ENCODE peak calls at places on chromosomes 7 and 10, in four cellular contexts. B is HCT116, M is K562, T is HepG2. L is an unnamed sample.

GRCh38 chr10:111117528-111118277 is 40.9 kb downstream of the ADRA2A start:
- DNase-seq in T (no peak), B (no peak), M (no peak), L (no peak)

GRCh38 chr10:50275650-50276235 is 24.4 kb upstream of the ASAH2 start:
- DNase-seq in T (peak; percentile 20), B (no peak), M (peak; percentile 83), L (peak; percentile 13)

GRCh38 chr7:155857141-155857540 is 44.9 kb upstream of the SHH start:
- DNase-seq in B (no peak), T (no peak), M (no peak), L (no peak)

GRCh38 chr10:65294329-65294728 is 1631.5 kb upstream of the LRRTM3 start:
- DNase-seq in B (no peak), T (no peak), M (no peak), L (no peak)

GRCh38 chr10:57905866-57906265 is 361.8 kb downstream of the IPMK start:
- DNase-seq in M (no peak), B (no peak), T (no peak), L (no peak)

GRCh38 chr7:3191545-3191944 is 109.5 kb upstream of the SDK1 start:
- DNase-seq in B (no peak), M (no peak), T (no peak), L (no peak)

GRCh38 chr10:30430544-30431298 is 3.3 kb upstream of the MAP3K8 start:
- DNase-seq in M (no peak), B (no peak), T (no peak), L (no peak)

GRCh38 chr10:127577376-127577775 is 28.3 kb downstream of the NPS start:
- DNase-seq in M (no peak), B (no peak), T (no peak), L (no peak)

GRCh38 chr10:70352401-70353097 is 29.9 kb downstream of the LRRC20 start:
- DNase-seq in T (peak; percentile 95), B (no peak), M (no peak), L (no peak)

GRCh38 chr7:71244023-71244422 is 112.1 kb downstream of the GALNT17 start:
- DNase-seq in T (no peak), B (no peak), M (no peak), L (no peak)

GRCh38 chr10:70144372-70145110 is 2.0 kb downstream of the TYSND1 start:
- DNase-seq in T (no peak), B (no peak), M (no peak), L (no peak)

GRCh38 chr7:24755541-24756416 is 1.5 kb downstream of the GSDME start:
- DNase-seq in T (peak; percentile 80), B (no peak), M (no peak), L (no peak)

GRCh38 chr10:58782876-58783859 is 270.5 kb downstream of the BICC1 start:
- DNase-seq in T (no peak), B (no peak), M (no peak), L (no peak)

GRCh38 chr7:107023522-107024149 is 20.9 kb upstream of the PRKAR2B start:
- DNase-seq in M (no peak), B (no peak), T (no peak), L (no peak)

GRCh38 chr7:55018361-55019328 is at the start of gene EGFR:
- DNase-seq in T (no peak), M (no peak), B (peak; percentile 40), L (no peak)

GRCh38 chr10:113458944-113459343 is 93.9 kb upstream of the HABP2 start:
- DNase-seq in T (no peak), M (no peak), B (no peak), L (no peak)

GRCh38 chr10:77774940-77775391 is 137.4 kb upstream of the KCNMA1 start:
- DNase-seq in M (no peak), B (no peak), T (peak; percentile 22), L (no peak)

GRCh38 chr10:128062837-128063563 is 63.2 kb downstream of the MKI67 start:
- DNase-seq in T (no peak), B (no peak), M (no peak), L (no peak)

GRCh38 chr10:2619472-2619871 is 447.9 kb upstream of the PFKP start:
- DNase-seq in B (no peak), T (peak; percentile 7), M (peak; percentile 33), L (peak; percentile 5)

GRCh38 chr7:90311185-90311584 is 9.9 kb downstream of the FAM237B start:
- DNase-seq in M (no peak), T (peak; percentile 2), B (no peak), L (no peak)

GRCh38 chr7:158270856-158271413 is 316.7 kb downstream of the PTPRN2 start:
- DNase-seq in T (no peak), B (no peak), M (no peak), L (no peak)

GRCh38 chr10:16717617-16718395 is 99.4 kb downstream of the RSU1 start:
- DNase-seq in M (no peak), T (no peak), B (no peak), L (no peak)

GRCh38 chr7:657565-658119 is 68.9 kb upstream of the DNAAF5 start:
- DNase-seq in B (no peak), M (no peak), T (no peak), L (no peak)

GRCh38 chr7:74483402-74484336 is 30.0 kb downstream of the GTF2IRD1 start:
- DNase-seq in T (no peak), M (no peak), B (no peak), L (no peak)

GRCh38 chr10:122140477-122140902 is 130.6 kb upstream of the BTBD16 start:
- DNase-seq in M (no peak), T (no peak), B (no peak), L (no peak)

GRCh38 chr7:70446448-70447143 is 685.3 kb upstream of the GALNT17 start:
- DNase-seq in B (no peak), T (no peak), M (no peak), L (no peak)

GRCh38 chr10:35042783-35043182 is 47.4 kb downstream of the CUL2 start:
- DNase-seq in T (no peak), M (peak; percentile 55), B (no peak), L (no peak)

GRCh38 chr10:77716943-77717735 is 79.5 kb upstream of the KCNMA1 start:
- DNase-seq in T (no peak), M (no peak), B (no peak), L (no peak)

DNA sequence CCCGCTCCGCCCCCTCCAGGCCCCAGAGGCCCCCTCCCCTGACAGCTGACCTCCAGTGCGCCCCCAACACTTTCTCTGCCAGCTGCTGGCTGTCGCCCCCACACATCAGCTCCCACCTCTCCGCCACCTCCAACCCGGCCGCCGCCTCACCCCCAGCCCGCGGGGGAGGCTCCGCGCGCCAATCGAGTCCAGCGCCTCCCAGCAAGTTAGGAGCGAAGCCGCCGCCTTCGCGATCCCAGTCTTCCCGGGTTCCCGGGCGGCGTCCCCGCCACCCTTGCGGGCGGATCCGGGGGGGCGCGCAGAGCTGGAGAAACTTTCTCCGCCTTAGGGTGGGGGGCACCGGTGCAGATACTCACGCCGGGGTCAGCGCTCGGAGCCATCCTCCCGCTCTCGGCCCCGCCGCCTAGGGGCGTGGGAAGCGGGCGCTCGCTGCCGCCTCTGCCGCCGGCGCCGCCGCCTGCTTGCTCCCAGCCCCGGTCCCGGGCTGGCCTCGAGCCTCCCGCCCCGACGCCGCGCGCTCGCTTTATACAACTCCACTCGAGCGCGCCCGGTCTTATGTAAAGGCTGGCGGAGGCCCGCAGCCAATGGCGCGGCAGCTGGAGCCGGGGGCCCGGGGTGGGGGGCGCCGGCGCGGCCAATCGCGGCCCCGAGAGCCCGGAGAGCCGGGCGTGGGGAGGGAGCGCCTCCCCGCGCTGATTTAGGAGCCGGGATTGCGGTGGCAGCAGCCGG is at the start of gene CRTAC1:
- DNase-seq in B (no peak), M (no peak), T (no peak), L (no peak)
- TF ChIP-seq CTCF in B (no peak), M (no peak), T (no peak), L (peak; percentile 32)

DNA sequence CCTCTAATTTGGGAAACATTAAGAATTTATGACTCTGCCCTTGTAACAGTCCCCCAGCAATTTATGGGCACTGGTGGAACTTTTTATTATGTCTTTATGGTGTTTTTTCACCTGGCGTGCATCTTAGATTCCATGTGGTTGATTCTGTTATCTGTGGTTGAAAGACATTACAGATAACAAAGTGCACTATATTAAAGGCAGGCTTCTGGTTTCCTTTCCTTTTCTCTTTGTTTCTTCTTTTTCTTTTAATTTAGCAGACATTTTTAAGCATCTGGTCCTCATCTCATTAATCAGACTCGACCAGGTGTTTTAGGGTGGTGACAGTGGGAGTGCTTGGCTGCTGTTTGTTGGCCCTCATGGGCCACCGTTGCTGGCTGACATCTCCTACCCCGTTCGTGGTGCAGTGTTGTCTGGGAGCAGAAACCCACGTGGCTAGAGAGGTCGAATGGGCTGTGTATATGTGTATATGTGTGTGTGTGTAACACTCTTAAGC is 77.4 kb downstream of the LRMDA start:
- DNase-seq in B (no peak), T (no peak), M (no peak), L (no peak)
- H3K27ac ChIP-seq in B (no peak overlapping the region), T (no peak overlapping the region), M (no peak overlapping the region), L (no peak overlapping the region)

GRCh38 chr7:38013246-38013645 is 92.8 kb downstream of the EPDR1 start:
- DNase-seq in B (no peak), M (no peak), T (no peak), L (no peak)
- TF ChIP-seq TCF7L2 in B (no peak), M (no peak), T (no peak), L (no peak)

GRCh38 chr10:74153123-74153522 is 2.1 kb downstream of the ADK start:
- DNase-seq in M (peak; percentile 51), B (peak; percentile 34), T (peak; percentile 58), L (no peak)
- TF ChIP-seq CTCF in M (peak; percentile 78), B (peak; percentile 71), T (no peak), L (no peak)

GRCh38 chr10:1274746-1275544 is 218.8 kb downstream of the WDR37 start:
- DNase-seq in B (no peak), M (no peak), T (no peak), L (no peak)

GRCh38 chr10:1272079-1272478 is 215.9 kb downstream of the WDR37 start:
- DNase-seq in B (no peak), M (no peak), T (no peak), L (no peak)

GRCh38 chr10:1273372-1274097 is 217.3 kb downstream of the WDR37 start:
- DNase-seq in B (no peak), T (no peak), M (no peak), L (no peak)

GRCh38 chr10:1272762-1273161 is 216.6 kb downstream of the WDR37 start:
- DNase-seq in T (no peak), M (no peak), B (no peak), L (no peak)

DNA sequence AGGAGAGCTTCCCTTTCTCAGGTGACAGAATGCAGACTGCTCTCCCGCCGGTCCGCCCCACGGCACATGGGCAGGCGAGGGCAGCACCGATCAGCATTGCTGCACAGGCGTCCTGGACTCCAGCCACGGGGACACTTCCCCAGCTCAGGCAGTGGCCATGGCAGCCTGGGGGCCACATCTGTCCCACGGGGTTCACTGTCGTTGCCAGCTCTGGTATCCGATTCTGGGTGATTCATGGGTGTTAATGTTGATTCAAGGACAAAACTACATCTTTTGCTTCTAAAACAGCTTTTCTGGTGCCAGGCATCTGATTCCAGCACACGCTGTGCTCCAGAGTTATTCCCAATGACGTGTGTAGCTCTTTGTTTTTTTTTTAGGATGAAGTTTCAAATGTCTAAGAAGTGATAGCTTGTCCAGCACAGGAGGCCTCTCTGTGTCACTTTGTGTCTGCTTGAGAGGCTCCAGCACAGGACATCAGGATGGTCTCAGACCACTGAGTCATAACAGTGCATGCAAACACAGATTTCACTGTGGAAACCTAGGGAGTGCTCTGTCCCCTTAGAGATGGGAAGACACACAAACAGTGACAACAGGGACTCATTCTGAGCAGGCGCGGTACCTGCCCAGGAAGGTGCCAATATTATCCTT is 218.0 kb downstream of the WDR37 start:
- DNase-seq in T (no peak), M (no peak), B (no peak), L (no peak)
- H3K27ac ChIP-seq in T (no peak overlapping the region), M (no peak overlapping the region), B (no peak overlapping the region), L (no peak overlapping the region)

L was measured in Panc1.